ENCODE peak calls at places on chromosomes 11 and 22, in five cellular contexts. One of them, this sample, is unnamed.

GRCh38 chr11:108559904-108560303 is 33.7 kb downstream of the EXPH5 start:
- DNase-seq in IMR-90: peak
- DNase-seq in AG10803: peak
- DNase-seq in Karpas-422: no peak
- DNase-seq in cardiac muscle cell: no peak
- DNase-seq in this sample: no peak

GRCh38 chr11:60264644-60265043 is 15.8 kb upstream of the MS4A4A start:
- DNase-seq in IMR-90: no peak
- DNase-seq in cardiac muscle cell: no peak
- DNase-seq in AG10803: no peak
- DNase-seq in Karpas-422: no peak
- DNase-seq in this sample: no peak

GRCh38 chr11:36300651-36301050 is 4.6 kb downstream of the PRR5L start:
- DNase-seq in Karpas-422: no peak
- DNase-seq in AG10803: peak
- DNase-seq in IMR-90: peak
- DNase-seq in cardiac muscle cell: no peak
- DNase-seq in this sample: peak

GRCh38 chr11:83643115-83643514 is 356.9 kb upstream of the CCDC90B start:
- DNase-seq in Karpas-422: no peak
- DNase-seq in IMR-90: no peak
- DNase-seq in cardiac muscle cell: no peak
- DNase-seq in AG10803: no peak
- DNase-seq in this sample: no peak

GRCh38 chr11:107859459-107860239 is 1.1 kb upstream of the SLC35F2 start:
- DNase-seq in cardiac muscle cell: no peak
- DNase-seq in IMR-90: no peak
- DNase-seq in Karpas-422: peak
- DNase-seq in AG10803: peak
- DNase-seq in this sample: no peak

GRCh38 chr11:2524446-2525165 is 79.8 kb downstream of the KCNQ1 start:
- DNase-seq in Karpas-422: no peak
- DNase-seq in IMR-90: no peak
- DNase-seq in cardiac muscle cell: no peak
- DNase-seq in AG10803: no peak
- DNase-seq in this sample: peak

GRCh38 chr22:45265546-45265945 is 19.2 kb upstream of the UPK3A start:
- DNase-seq in Karpas-422: no peak
- DNase-seq in IMR-90: no peak
- DNase-seq in AG10803: no peak
- DNase-seq in cardiac muscle cell: no peak
- DNase-seq in this sample: no peak

GRCh38 chr11:79959318-79959717 is 518.5 kb upstream of the TENM4 start:
- DNase-seq in Karpas-422: no peak
- DNase-seq in AG10803: no peak
- DNase-seq in cardiac muscle cell: no peak
- DNase-seq in IMR-90: no peak
- DNase-seq in this sample: no peak

GRCh38 chr11:75768909-75769771 is 562 bp downstream of the DGAT2 start:
- DNase-seq in IMR-90: no peak
- DNase-seq in cardiac muscle cell: no peak
- DNase-seq in AG10803: no peak
- DNase-seq in Karpas-422: no peak
- DNase-seq in this sample: no peak

GRCh38 chr11:111652184-111652583 is 49.9 kb downstream of the SIK2 start:
- DNase-seq in IMR-90: no peak
- DNase-seq in Karpas-422: no peak
- DNase-seq in AG10803: peak
- DNase-seq in cardiac muscle cell: no peak
- DNase-seq in this sample: no peak

GRCh38 chr11:120751550-120751949 is 240.0 kb downstream of the GRIK4 start:
- DNase-seq in IMR-90: no peak
- DNase-seq in AG10803: no peak
- DNase-seq in Karpas-422: no peak
- DNase-seq in cardiac muscle cell: no peak
- DNase-seq in this sample: no peak

GRCh38 chr22:23033116-23033905 is 37.0 kb upstream of the GNAZ start:
- DNase-seq in Karpas-422: peak
- DNase-seq in AG10803: no peak
- DNase-seq in cardiac muscle cell: no peak
- DNase-seq in IMR-90: no peak
- DNase-seq in this sample: no peak

GRCh38 chr22:18104566-18104965 is 6.0 kb upstream of the TUBA8 start:
- DNase-seq in Karpas-422: no peak
- DNase-seq in cardiac muscle cell: no peak
- DNase-seq in IMR-90: peak
- DNase-seq in AG10803: peak
- DNase-seq in this sample: no peak

GRCh38 chr11:35083181-35084061 is 55.5 kb upstream of the CD44 start:
- DNase-seq in IMR-90: peak
- DNase-seq in cardiac muscle cell: no peak
- DNase-seq in Karpas-422: no peak
- DNase-seq in AG10803: peak
- DNase-seq in this sample: peak

GRCh38 chr11:56396047-56396446 is 16.4 kb upstream of the OR5AL1 start:
- DNase-seq in Karpas-422: no peak
- DNase-seq in cardiac muscle cell: no peak
- DNase-seq in IMR-90: no peak
- DNase-seq in AG10803: no peak
- DNase-seq in this sample: no peak

GRCh38 chr22:31327786-31328544 is 18.2 kb downstream of the PATZ1 start:
- DNase-seq in Karpas-422: no peak
- DNase-seq in cardiac muscle cell: no peak
- DNase-seq in IMR-90: no peak
- DNase-seq in AG10803: no peak
- DNase-seq in this sample: no peak

GRCh38 chr11:4891996-4892640 is 10.4 kb downstream of the OR51T1 start:
- DNase-seq in IMR-90: peak
- DNase-seq in AG10803: peak
- DNase-seq in Karpas-422: no peak
- DNase-seq in cardiac muscle cell: no peak
- DNase-seq in this sample: no peak

GRCh38 chr22:44891293-44891747 is 118.5 kb downstream of the PHF21B start:
- DNase-seq in cardiac muscle cell: no peak
- DNase-seq in AG10803: no peak
- DNase-seq in Karpas-422: no peak
- DNase-seq in IMR-90: no peak
- DNase-seq in this sample: no peak

GRCh38 chr11:115409691-115410220 is 94.5 kb downstream of the CADM1 start:
- DNase-seq in cardiac muscle cell: peak
- DNase-seq in AG10803: no peak
- DNase-seq in IMR-90: peak
- DNase-seq in Karpas-422: no peak
- DNase-seq in this sample: no peak

GRCh38 chr11:47127213-47127612 is 49.5 kb downstream of the ARFGAP2 start:
- DNase-seq in cardiac muscle cell: no peak
- DNase-seq in AG10803: no peak
- DNase-seq in Karpas-422: no peak
- DNase-seq in IMR-90: no peak
- DNase-seq in this sample: no peak

GRCh38 chr11:126963603-126964353 is 36.8 kb downstream of the KIRREL3 start:
- DNase-seq in cardiac muscle cell: no peak
- DNase-seq in AG10803: peak
- DNase-seq in Karpas-422: no peak
- DNase-seq in IMR-90: peak
- DNase-seq in this sample: no peak

GRCh38 chr11:94494200-94494545 is 389 bp downstream of the ANKRD49 start:
- DNase-seq in cardiac muscle cell: no peak
- DNase-seq in Karpas-422: no peak
- DNase-seq in AG10803: no peak
- DNase-seq in IMR-90: no peak
- DNase-seq in this sample: no peak

GRCh38 chr11:132278801-132279574 is 908.6 kb downstream of the NTM start:
- DNase-seq in cardiac muscle cell: no peak
- DNase-seq in AG10803: peak
- DNase-seq in Karpas-422: no peak
- DNase-seq in IMR-90: peak
- DNase-seq in this sample: no peak

GRCh38 chr11:37109205-37109585 is 511.2 kb upstream of the RAG2 start:
- DNase-seq in cardiac muscle cell: no peak
- DNase-seq in IMR-90: no peak
- DNase-seq in AG10803: no peak
- DNase-seq in Karpas-422: no peak
- DNase-seq in this sample: no peak

GRCh38 chr22:40196628-40197027 is 18.9 kb downstream of the TNRC6B start:
- DNase-seq in cardiac muscle cell: no peak
- DNase-seq in IMR-90: peak
- DNase-seq in Karpas-422: peak
- DNase-seq in AG10803: peak
- DNase-seq in this sample: no peak

GRCh38 chr11:35274909-35275807 is 136.2 kb downstream of the CD44 start:
- DNase-seq in AG10803: peak
- DNase-seq in Karpas-422: no peak
- DNase-seq in cardiac muscle cell: no peak
- DNase-seq in IMR-90: no peak
- DNase-seq in this sample: peak

DNA sequence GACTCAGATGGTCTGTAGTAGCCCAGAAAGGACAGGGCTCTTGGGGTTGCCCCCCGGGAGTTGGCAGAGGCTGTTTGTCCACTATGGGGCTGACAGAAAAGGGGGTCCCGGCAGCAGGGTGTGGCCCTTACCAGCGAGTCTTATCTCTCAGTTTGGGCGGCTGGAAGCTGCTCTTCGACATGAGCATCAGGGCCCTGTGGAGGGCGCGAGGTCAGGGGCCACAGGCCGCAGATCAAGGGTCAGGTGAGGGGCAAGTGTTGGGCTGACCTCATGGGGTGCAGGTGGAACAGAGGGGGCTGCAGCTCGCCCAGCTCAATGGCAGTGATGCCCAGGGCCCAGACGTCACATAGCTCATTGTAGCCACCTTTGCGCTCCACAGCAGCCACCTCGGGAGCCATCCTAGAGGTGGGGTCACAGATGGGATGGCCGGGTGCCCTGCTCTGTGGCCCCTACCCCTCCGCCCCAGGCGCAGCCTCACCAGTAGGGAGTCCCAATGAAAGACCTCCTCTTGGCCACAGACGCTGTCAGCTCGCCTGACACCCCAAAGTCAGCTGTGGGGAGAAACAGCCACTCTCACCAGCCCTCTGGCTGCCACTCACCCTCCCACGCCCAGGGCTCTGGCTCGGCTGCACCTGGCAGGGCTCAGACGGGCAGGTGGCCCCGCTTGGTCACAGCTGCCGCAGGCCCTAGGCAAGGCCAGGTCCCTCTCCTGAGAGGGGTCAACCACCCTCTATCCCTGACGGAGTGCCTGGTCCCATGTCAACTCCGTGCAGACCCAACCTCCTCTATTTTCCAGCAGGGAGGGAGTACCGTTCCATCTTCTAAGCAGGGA is 2.2 kb downstream of the MAP4K2 start:
- DNase-seq in cardiac muscle cell: no peak
- DNase-seq in Karpas-422: peak
- DNase-seq in IMR-90: no peak
- DNase-seq in AG10803: no peak
- DNase-seq in this sample: no peak
- H3K4me3 ChIP-seq in cardiac muscle cell: no peak
- H3K4me3 ChIP-seq in Karpas-422: peak
- H3K4me3 ChIP-seq in IMR-90: no peak
- H3K4me3 ChIP-seq in AG10803: no peak
- H3K4me3 ChIP-seq in this sample: peak

GRCh38 chr11:518463-519202 is 11.6 kb upstream of the RNH1 start:
- DNase-seq in IMR-90: peak
- DNase-seq in cardiac muscle cell: peak
- DNase-seq in AG10803: peak
- DNase-seq in Karpas-422: peak
- DNase-seq in this sample: peak
- H3K4me3 ChIP-seq in IMR-90: peak
- H3K4me3 ChIP-seq in cardiac muscle cell: no peak
- H3K4me3 ChIP-seq in AG10803: peak
- H3K4me3 ChIP-seq in Karpas-422: no peak
- H3K4me3 ChIP-seq in this sample: peak

GRCh38 chr11:67272327-67273259 is 6.3 kb downstream of the GRK2 start:
- DNase-seq in AG10803: no peak
- DNase-seq in Karpas-422: peak
- DNase-seq in IMR-90: no peak
- DNase-seq in cardiac muscle cell: no peak
- DNase-seq in this sample: peak

GRCh38 chr11:67270256-67271211 is 4.3 kb downstream of the GRK2 start:
- DNase-seq in IMR-90: no peak
- DNase-seq in AG10803: no peak
- DNase-seq in Karpas-422: peak
- DNase-seq in cardiac muscle cell: no peak
- DNase-seq in this sample: peak

GRCh38 chr11:67271548-67272284 is 5.4 kb downstream of the GRK2 start:
- DNase-seq in IMR-90: no peak
- DNase-seq in cardiac muscle cell: no peak
- DNase-seq in AG10803: no peak
- DNase-seq in Karpas-422: peak
- DNase-seq in this sample: peak

GRCh38 chr11:67269401-67270255 is 3.4 kb downstream of the GRK2 start:
- DNase-seq in AG10803: no peak
- DNase-seq in Karpas-422: no peak
- DNase-seq in IMR-90: no peak
- DNase-seq in cardiac muscle cell: no peak
- DNase-seq in this sample: peak

GRCh38 chr11:67271212-67271547 is 4.9 kb downstream of the GRK2 start:
- DNase-seq in Karpas-422: no peak
- DNase-seq in cardiac muscle cell: no peak
- DNase-seq in AG10803: no peak
- DNase-seq in IMR-90: no peak
- DNase-seq in this sample: no peak
- H3K4me3 ChIP-seq in Karpas-422: peak
- H3K4me3 ChIP-seq in cardiac muscle cell: no peak
- H3K4me3 ChIP-seq in AG10803: no peak
- H3K4me3 ChIP-seq in IMR-90: no peak
- H3K4me3 ChIP-seq in this sample: peak

DNA sequence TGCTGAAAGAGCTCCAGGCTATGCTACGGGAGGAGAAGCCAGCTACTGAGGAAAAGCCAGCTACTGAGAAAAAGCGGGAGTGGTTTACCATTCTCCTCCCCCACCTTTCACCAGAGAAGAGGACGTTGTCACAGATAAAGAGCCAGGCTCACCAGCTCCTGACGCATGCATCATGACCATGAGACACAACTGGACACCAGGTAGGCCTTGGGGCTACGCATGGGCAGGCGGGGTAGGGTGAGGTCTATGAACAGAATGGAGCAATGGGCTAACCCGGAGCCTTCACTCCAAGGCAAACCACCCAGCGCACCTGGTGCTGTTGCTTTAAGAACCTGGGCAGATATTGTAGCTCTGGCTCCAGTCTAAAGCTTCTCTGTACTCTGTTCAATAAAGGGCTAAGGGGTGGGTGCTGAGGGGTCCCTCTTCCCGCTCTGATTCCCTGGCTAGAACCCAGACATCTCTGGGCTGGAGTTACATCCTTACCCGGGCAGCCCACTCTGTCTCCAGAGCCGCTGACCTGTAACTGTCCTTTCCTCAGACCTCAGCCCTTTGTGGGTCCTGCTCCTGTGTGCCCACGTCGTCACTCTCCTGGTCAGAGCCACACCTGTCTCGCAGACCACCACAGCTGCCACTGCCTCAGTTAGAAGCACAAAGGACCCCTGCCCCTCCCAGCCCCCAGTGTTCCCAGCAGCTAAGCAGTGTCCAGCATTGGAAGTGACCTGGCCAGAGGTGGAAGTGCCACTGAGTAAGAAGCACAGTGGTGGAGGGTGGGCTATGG is 1.3 kb downstream of the IL18BP start:
- DNase-seq in AG10803: no peak
- DNase-seq in cardiac muscle cell: no peak
- DNase-seq in Karpas-422: no peak
- DNase-seq in IMR-90: no peak
- DNase-seq in this sample: no peak
- H3K4me3 ChIP-seq in AG10803: peak
- H3K4me3 ChIP-seq in cardiac muscle cell: no peak
- H3K4me3 ChIP-seq in Karpas-422: no peak
- H3K4me3 ChIP-seq in IMR-90: no peak
- H3K4me3 ChIP-seq in this sample: peak

GRCh38 chr11:19071255-19071654 is 10.7 kb upstream of the MRGPRX2 start:
- DNase-seq in Karpas-422: peak
- DNase-seq in IMR-90: peak
- DNase-seq in cardiac muscle cell: peak
- DNase-seq in AG10803: peak
- DNase-seq in this sample: peak
- H3K4me3 ChIP-seq in Karpas-422: no peak
- H3K4me3 ChIP-seq in IMR-90: peak
- H3K4me3 ChIP-seq in cardiac muscle cell: no peak
- H3K4me3 ChIP-seq in AG10803: peak
- H3K4me3 ChIP-seq in this sample: no peak

This sample was measured in upper lobe of right lung.